ENCODE peak calls at places on chromosomes 2 and 18, in five cellular contexts. U, Q, M, E and C are unnamed samples.
A peak's percentile ranks its signal among the peaks of the same experiment; 100 is the strongest.

GRCh38 chr2:38581193-38582147 is 21.3 kb downstream of the HNRNPLL start:
- DNase-seq in U (no peak), E (peak; percentile 90), Q (peak; percentile 90), M (no peak), C (no peak)

GRCh38 chr18:70322928-70323327 is 34.1 kb downstream of the SOCS6 start:
- DNase-seq in M (no peak), Q (peak; percentile 71), E (no peak), U (no peak), C (no peak)

GRCh38 chr2:88016948-88017779 is 817 bp upstream of the RNU2-63P start:
- DNase-seq in Q (peak; percentile 8), U (no peak), E (no peak), M (no peak), C (no peak)

GRCh38 chr2:231146656-231147055 is 21.8 kb upstream of the HTR2B start:
- DNase-seq in U (no peak), Q (no peak), M (no peak), E (no peak), C (no peak)

GRCh38 chr18:23036611-23037259 is 98.5 kb upstream of the CABLES1 start:
- DNase-seq in Q (no peak), M (no peak), E (no peak), U (no peak), C (no peak)

GRCh38 chr18:12005542-12006487 is 24.5 kb downstream of the IMPA2 start:
- DNase-seq in E (peak; percentile 83), M (no peak), U (no peak), Q (peak; percentile 27), C (no peak)

GRCh38 chr2:229733606-229734205 is 19.4 kb upstream of the DNER start:
- DNase-seq in Q (no peak), U (no peak), E (no peak), M (no peak), C (no peak)

GRCh38 chr18:7000484-7001096 is 117.0 kb downstream of the LAMA1 start:
- DNase-seq in M (no peak), Q (peak; percentile 8), E (no peak), U (no peak), C (no peak)

GRCh38 chr2:145033438-145033837 is 513.5 kb upstream of the ZEB2 start:
- DNase-seq in M (no peak), U (no peak), E (no peak), Q (no peak), C (no peak)